ENCODE peak calls at places on chromosomes 13 and 19, in four cellular contexts. G, I, B and P are unnamed samples. For H3K9me3, the result is how much of the 10 kb centered on the place peaks cover.

GRCh38 chr13:19981685-19982238 is 23.2 kb downstream of the ZMYM2 start:
- DNase-seq in I (peak), B (no peak), G (no peak), P (no peak)

GRCh38 chr13:37023871-37024270 is 23.3 kb downstream of the EXOSC8 start:
- DNase-seq in G (peak), B (no peak), I (peak), P (peak)

GRCh38 chr13:40597735-40598365 is 68.6 kb downstream of the FOXO1 start:
- DNase-seq in G (no peak), I (no peak), B (no peak), P (peak)

GRCh38 chr13:99033814-99034213 is 56.0 kb upstream of the DOCK9 start:
- DNase-seq in B (no peak), I (no peak), G (peak), P (peak)

GRCh38 chr19:17985037-17985818 is 18.3 kb downstream of the KCNN1 start:
- DNase-seq in B (peak), I (no peak), G (no peak), P (no peak)

GRCh38 chr19:343941-344624 is 513 bp downstream of the MIER2 start:
- DNase-seq in I (peak), B (no peak), G (no peak), P (no peak)

GRCh38 chr19:39516270-39516669 is 1.3 kb downstream of the SELENOV start:
- DNase-seq in G (no peak), I (no peak), B (no peak), P (no peak)

GRCh38 chr13:32911506-32911905 is 104.7 kb upstream of the KL start:
- DNase-seq in B (peak), G (peak), I (no peak), P (peak)

GRCh38 chr13:102028198-102028597 is 373.6 kb downstream of the FGF14 start:
- DNase-seq in G (no peak), B (no peak), I (no peak), P (no peak)

GRCh38 chr19:12166596-12166995 is 3.7 kb downstream of the ZNF136 start:
- DNase-seq in B (no peak), G (no peak), I (peak), P (no peak)

GRCh38 chr13:50161052-50161451 is 145.8 kb downstream of the KCNRG start:
- DNase-seq in G (peak), I (peak), B (no peak), P (peak)

GRCh38 chr13:67736646-67737420 is 506.7 kb upstream of the PCDH9 start:
- DNase-seq in B (no peak), G (peak), I (peak), P (no peak)

GRCh38 chr13:79228972-79229371 is 177.1 kb downstream of the RBM26 start:
- DNase-seq in I (no peak), G (peak), B (no peak), P (peak)

GRCh38 chr13:80458546-80458945 is 117.6 kb upstream of the SPRY2 start:
- DNase-seq in I (no peak), B (no peak), G (no peak), P (no peak)
- H2AFZ ChIP-seq in I (no peak), B (no peak), G (no peak), P (no peak)

GRCh38 chr19:4174895-4175668 is 7.3 kb downstream of the SIRT6 start:
- DNase-seq in I (no peak), B (no peak), G (no peak), P (no peak)
- TF ChIP-seq EZH2 in I (no peak), B (no peak), G (no peak), P (no peak)

DNA sequence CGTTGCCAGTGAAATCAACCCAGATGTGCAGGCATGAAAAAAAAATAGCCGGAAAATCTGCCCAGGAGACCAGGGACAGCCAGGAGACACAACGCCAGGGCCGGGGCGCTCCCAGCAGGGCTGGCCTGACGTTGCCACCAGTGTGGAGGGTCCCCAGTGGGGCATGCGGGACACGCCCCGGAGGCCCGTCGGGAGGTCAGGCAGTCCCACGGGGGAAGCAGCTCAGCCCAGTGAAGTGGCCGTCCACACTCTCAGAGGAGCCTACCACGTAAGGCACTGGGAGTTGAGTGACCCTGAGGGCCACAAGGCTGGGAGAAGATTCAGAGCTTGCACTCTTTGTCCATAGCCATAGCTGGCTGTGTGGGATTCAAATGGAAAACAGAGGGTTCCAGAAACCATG is 53.2 kb upstream of the GAS6 start:
- DNase-seq in B (no peak), I (no peak), G (no peak), P (no peak)
- H3K9me3 ChIP-seq in B (under half), I (under half), G (under half), P (under half)

DNA sequence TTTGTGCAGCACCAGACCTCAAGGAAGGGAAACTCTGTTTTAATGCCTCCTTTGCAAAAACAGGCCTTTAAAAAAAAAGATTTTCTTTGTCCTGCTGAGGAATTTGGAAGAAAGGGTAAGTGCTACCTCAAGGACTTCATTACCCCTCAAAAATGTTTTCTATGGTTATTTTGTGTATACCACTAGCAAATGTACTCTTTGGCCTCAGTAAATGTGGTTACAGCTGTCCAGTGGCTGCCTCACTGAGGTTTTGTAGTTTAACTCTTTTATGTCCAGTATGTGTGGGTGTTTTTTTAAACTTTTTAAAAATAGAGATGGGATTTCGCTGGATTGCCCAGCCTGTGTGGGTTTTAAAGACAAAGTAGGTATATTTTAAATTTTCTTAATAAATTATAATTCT is 42.2 kb upstream of the TSC22D1 start:
- DNase-seq in B (no peak), I (peak), G (no peak), P (no peak)
- H2AFZ ChIP-seq in B (no peak), I (no peak), G (no peak), P (no peak)

GRCh38 chr13:21000647-21001046 is 60.7 kb downstream of the LATS2 start:
- DNase-seq in G (no peak), I (no peak), B (no peak), P (no peak)
- TF ChIP-seq EZH2 in G (no peak), I (no peak), B (no peak), P (no peak)

GRCh38 chr19:7069904-7070226 is 362 bp downstream of the ZNF557 start:
- DNase-seq in I (no peak), B (no peak), G (no peak), P (no peak)

GRCh38 chr19:7072541-7072940 is 3.0 kb downstream of the ZNF557 start:
- DNase-seq in B (no peak), G (no peak), I (no peak), P (no peak)

GRCh38 chr19:7078007-7078406 is 8.5 kb downstream of the ZNF557 start:
- DNase-seq in I (no peak), G (no peak), B (no peak), P (no peak)

GRCh38 chr19:7076151-7076550 is 6.6 kb downstream of the ZNF557 start:
- DNase-seq in I (no peak), G (no peak), B (no peak), P (no peak)

GRCh38 chr19:7074705-7075282 is 5.3 kb downstream of the ZNF557 start:
- DNase-seq in I (no peak), G (no peak), B (no peak), P (no peak)
- H3K9me3 ChIP-seq in I (under half), G (under half), B (under half), P (under half)

GRCh38 chr19:50667177-50667758 is 18.0 kb downstream of the C19orf81 start:
- DNase-seq in B (no peak), G (no peak), I (no peak), P (no peak)

GRCh38 chr19:50664204-50664603 is 15.0 kb downstream of the C19orf81 start:
- DNase-seq in B (no peak), I (no peak), G (no peak), P (no peak)

GRCh38 chr19:50667759-50668231 is 18.6 kb downstream of the C19orf81 start:
- DNase-seq in G (no peak), B (no peak), I (no peak), P (no peak)

GRCh38 chr19:50668416-50669318 is 19.4 kb downstream of the C19orf81 start:
- DNase-seq in I (no peak), G (no peak), B (no peak), P (no peak)

DNA sequence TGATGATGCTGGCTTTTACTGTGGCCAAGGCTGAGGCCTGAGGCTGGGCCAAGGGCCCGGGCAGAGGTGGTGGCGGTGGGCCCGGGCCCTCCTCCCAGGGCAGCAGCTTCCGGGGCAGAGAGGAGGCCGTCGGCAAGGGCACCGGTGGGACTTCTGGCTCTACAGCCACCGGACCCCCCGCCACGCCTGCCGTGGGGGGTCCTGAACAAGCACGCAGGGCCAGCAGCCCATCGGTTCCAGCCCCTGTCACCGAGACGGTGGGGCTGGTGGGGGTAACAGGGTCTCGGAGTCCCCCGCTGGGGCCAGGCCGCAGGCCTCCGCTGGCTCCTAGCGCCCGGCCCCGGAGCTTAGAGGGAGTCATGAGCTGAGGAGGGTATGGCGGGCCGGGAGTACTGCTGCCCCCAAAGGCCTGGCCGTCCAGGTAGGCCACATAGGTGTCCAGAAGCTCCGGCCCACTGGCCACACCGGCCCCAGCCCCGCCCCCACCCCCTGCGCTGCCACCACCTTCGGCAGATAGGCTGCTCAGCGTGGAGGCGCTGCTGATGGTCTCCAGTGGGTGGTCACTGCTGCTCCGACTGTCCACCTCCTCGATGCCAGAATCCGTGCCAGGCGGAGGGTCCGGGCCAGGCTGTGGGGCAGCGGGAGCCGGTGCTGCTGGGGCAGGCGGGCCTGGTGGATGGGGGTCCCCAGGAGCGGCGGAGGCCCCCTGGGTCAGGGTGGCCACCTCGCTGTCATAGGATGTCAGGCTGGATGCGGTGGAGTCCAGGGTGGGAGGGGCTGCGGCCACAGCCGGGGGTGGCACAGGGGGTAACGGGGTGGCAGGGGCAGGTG is 17.3 kb downstream of the C19orf81 start:
- DNase-seq in B (no peak), I (no peak), G (no peak), P (no peak)
- H2AFZ ChIP-seq in B (no peak), I (no peak), G (no peak), P (no peak)

GRCh38 chr13:27921961-27922910 is 2.4 kb downstream of the PDX1 start:
- DNase-seq in G (no peak), I (no peak), B (no peak), P (no peak)
- TF ChIP-seq EZH2 in G (no peak), I (peak), B (no peak), P (peak)

GRCh38 chr19:9370747-9371619 is 8.2 kb downstream of the ZNF177 start:
- DNase-seq in B (no peak), I (no peak), G (no peak), P (no peak)
- H3K9me3 ChIP-seq in B (under half), I (under half), G (half or more), P (under half)

GRCh38 chr13:39531646-39532045 is 71.3 kb downstream of the LHFPL6 start:
- DNase-seq in B (no peak), I (peak), G (peak), P (peak)
- H2AFZ ChIP-seq in B (no peak), I (no peak), G (peak), P (peak)